ENCODE peak calls at places on chromosomes 13 and 19, in seven cellular contexts. Z is AG09309, E is HL-60, Q is pancreas, L is fibroblast of mammary gland, D is cardiac muscle cell, I is Panc1. R is an unnamed sample.
A peak's percentile ranks its signal among the peaks of the same experiment; 100 is the strongest.

GRCh38 chr19:21383980-21384582 is 12.9 kb upstream of the ZNF493 start:
- DNase-seq in Z (no peak), E (no peak), Q (no peak), L (no peak), D (no peak), I (no peak), R (no peak)

GRCh38 chr13:113958373-113958772 is 15.5 kb downstream of the C13orf46 start:
- DNase-seq in Z (no peak), E (no peak), Q (no peak), L (no peak), D (no peak), I (no peak), R (no peak)

GRCh38 chr13:76885203-76886004 is 801 bp downstream of the KCTD12 start:
- DNase-seq in Z (no peak), E (no peak), Q (peak; percentile 65), L (peak; percentile 69), D (peak; percentile 80), I (no peak), R (peak; percentile 81)

GRCh38 chr19:34075661-34076091 is 96.6 kb upstream of the LSM14A start:
- DNase-seq in Z (no peak), E (no peak), Q (no peak), L (no peak), D (peak; percentile 7), I (no peak), R (no peak)

GRCh38 chr19:53868091-53868891 is 608 bp downstream of the MYADM start:
- DNase-seq in Z (no peak), E (no peak), Q (peak; percentile 50), L (peak; percentile 44), D (peak; percentile 81), I (no peak), R (peak; percentile 70)

GRCh38 chr13:112689498-112690241 is at the start of gene ATP11A:
- DNase-seq in Z (peak; percentile 64), E (peak; percentile 77), Q (peak; percentile 94), L (peak; percentile 84), D (peak; percentile 96), I (no peak), R (peak; percentile 93)

GRCh38 chr19:4452230-4452990 is 5.2 kb downstream of the UBXN6 start:
- DNase-seq in Z (no peak), E (no peak), Q (no peak), L (no peak), D (no peak), I (no peak), R (no peak)

GRCh38 chr13:72507394-72508199 is 219.8 kb downstream of the MZT1 start:
- DNase-seq in Z (no peak), E (no peak), Q (no peak), L (no peak), D (peak; percentile 7), I (no peak), R (no peak)

GRCh38 chr13:59201836-59202235 is 961.9 kb downstream of the DIAPH3 start:
- DNase-seq in Z (no peak), E (no peak), Q (no peak), L (no peak), D (peak; percentile 45), I (no peak), R (no peak)

GRCh38 chr13:68234278-68234677 is 1004.1 kb upstream of the PCDH9 start:
- DNase-seq in Z (no peak), E (no peak), Q (no peak), L (peak; percentile 6), D (no peak), I (no peak), R (no peak)

GRCh38 chr19:16542894-16543498 is 759 bp upstream of the CHERP start:
- DNase-seq in Z (no peak), E (no peak), Q (no peak), L (peak; percentile 12), D (peak; percentile 3), I (no peak), R (no peak)

GRCh38 chr13:67880916-67881315 is 650.8 kb upstream of the PCDH9 start:
- DNase-seq in Z (no peak), E (no peak), Q (no peak), L (no peak), D (no peak), I (no peak), R (no peak)

GRCh38 chr13:51844862-51845573 is at the start of gene TMEM272:
- DNase-seq in Z (no peak), E (no peak), Q (peak; percentile 72), L (peak; percentile 34), D (peak; percentile 60), I (no peak), R (peak; percentile 29)

GRCh38 chr13:68588623-68589022 is 1358.5 kb upstream of the PCDH9 start:
- DNase-seq in Z (no peak), E (peak; percentile 27), Q (no peak), L (no peak), D (no peak), I (no peak), R (no peak)

GRCh38 chr13:60562081-60562764 is 165.2 kb downstream of the TDRD3 start:
- DNase-seq in Z (no peak), E (no peak), Q (no peak), L (peak; percentile 7), D (peak; percentile 38), I (no peak), R (no peak)

GRCh38 chr13:75359266-75359665 is 122.7 kb downstream of the TBC1D4 start:
- DNase-seq in Z (peak; percentile 73), E (no peak), Q (no peak), L (peak; percentile 92), D (peak; percentile 85), I (no peak), R (no peak)

GRCh38 chr13:43136940-43137574 is 113.7 kb downstream of the DNAJC15 start:
- DNase-seq in Z (no peak), E (no peak), Q (no peak), L (peak; percentile 33), D (no peak), I (no peak), R (no peak)

GRCh38 chr13:33326246-33326645 is 40.7 kb upstream of the STARD13 start:
- DNase-seq in Z (no peak), E (no peak), Q (no peak), L (no peak), D (no peak), I (no peak), R (no peak)

GRCh38 chr13:33322965-33323668 is 37.6 kb upstream of the STARD13 start:
- DNase-seq in Z (no peak), E (no peak), Q (no peak), L (no peak), D (no peak), I (no peak), R (no peak)

GRCh38 chr13:33322474-33322827 is 36.9 kb upstream of the STARD13 start:
- DNase-seq in Z (no peak), E (no peak), Q (no peak), L (peak; percentile 90), D (peak; percentile 82), I (no peak), R (no peak)

GRCh38 chr13:33321686-33322473 is 36.3 kb upstream of the STARD13 start:
- DNase-seq in Z (no peak), E (no peak), Q (no peak), L (peak; percentile 70), D (peak; percentile 58), I (no peak), R (no peak)

DNA sequence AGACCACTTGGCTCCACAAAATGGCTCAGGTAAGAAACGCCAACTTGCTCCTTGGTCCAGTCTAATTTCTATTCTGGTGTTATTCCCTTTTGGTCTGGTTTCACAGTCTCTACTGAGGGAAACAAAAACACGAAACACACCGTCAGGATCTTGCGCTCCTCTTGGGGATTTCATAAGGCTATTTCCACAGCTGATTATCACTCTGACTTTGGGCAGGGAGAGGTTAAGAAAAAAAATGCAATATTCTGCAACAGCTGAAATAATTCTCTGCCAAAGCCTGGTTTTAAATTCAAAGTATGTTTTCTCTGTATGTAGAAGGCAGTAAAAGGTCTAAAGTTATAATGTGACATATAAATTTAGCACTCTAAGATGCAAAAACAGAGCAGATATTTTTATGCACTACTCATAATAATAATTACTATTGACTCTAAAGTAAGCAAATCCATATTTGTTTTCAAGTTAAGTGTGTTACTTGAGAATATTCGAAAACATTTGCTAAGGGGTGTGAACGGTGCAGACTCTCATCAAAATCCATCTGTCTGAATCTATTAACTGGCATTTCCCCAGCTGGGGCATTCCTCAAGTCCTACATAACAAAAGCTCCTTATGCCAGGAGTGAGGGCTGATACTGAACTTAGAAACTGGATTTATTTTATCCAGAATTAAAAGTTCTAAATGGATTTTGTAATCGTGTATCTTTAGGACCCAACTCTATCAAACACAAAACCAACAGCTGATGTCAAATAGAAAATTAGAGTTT is 38.4 kb upstream of the STARD13 start:
- DNase-seq in Z (no peak), E (no peak), Q (no peak), L (peak; percentile 45), D (peak; percentile 46), I (no peak), R (no peak)
- H3K4me3 ChIP-seq in Z (no peak overlapping the region), E (no peak overlapping the region), Q (no peak overlapping the region), L (no peak overlapping the region), D (no peak overlapping the region), I (no peak overlapping the region), R (no peak overlapping the region)

DNA sequence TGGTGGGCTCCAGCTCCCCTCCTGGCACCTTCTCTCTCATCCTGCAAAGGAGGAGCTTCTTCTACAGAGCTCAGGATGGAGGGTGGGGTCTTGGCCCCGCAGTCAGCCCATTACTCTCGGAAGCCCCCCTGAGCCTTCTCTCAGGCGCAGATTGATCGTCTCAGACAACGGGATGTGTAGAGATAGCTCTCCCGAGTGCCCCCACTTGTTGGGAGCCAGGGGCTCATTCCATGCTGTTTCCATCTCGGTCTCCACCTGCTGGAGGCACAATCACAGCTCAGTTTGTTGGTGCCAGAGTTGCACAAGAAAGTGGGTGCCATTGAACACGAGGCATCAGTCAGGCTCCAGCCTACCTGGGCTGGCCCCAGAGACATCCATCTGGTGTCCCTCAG is 3.6 kb upstream of the ZNF135 start:
- DNase-seq in Z (no peak), E (no peak), Q (no peak), L (no peak), D (no peak), I (no peak), R (no peak)
- H3K4me3 ChIP-seq in Z (peak overlapping the region; percentile 33), E (no peak overlapping the region), Q (peak overlapping the region; percentile 27), L (no peak overlapping the region), D (no peak overlapping the region), I (no peak overlapping the region), R (peak overlapping the region; percentile 25)

GRCh38 chr13:21076265-21076653 is 14.9 kb upstream of the LATS2 start:
- DNase-seq in Z (no peak), E (no peak), Q (no peak), L (peak; percentile 13), D (no peak), I (no peak), R (no peak)

GRCh38 chr13:21075303-21076264 is 14.2 kb upstream of the LATS2 start:
- DNase-seq in Z (no peak), E (no peak), Q (no peak), L (peak; percentile 21), D (peak; percentile 49), I (no peak), R (no peak)

GRCh38 chr13:21071894-21072293 is 10.5 kb upstream of the LATS2 start:
- DNase-seq in Z (no peak), E (no peak), Q (no peak), L (no peak), D (peak; percentile 68), I (no peak), R (no peak)

GRCh38 chr13:21077360-21078353 is 16.3 kb upstream of the LATS2 start:
- DNase-seq in Z (no peak), E (no peak), Q (no peak), L (no peak), D (no peak), I (no peak), R (no peak)

GRCh38 chr13:21074601-21075302 is 13.4 kb upstream of the LATS2 start:
- DNase-seq in Z (no peak), E (no peak), Q (no peak), L (peak; percentile 46), D (peak; percentile 46), I (no peak), R (no peak)
- H3K4me3 ChIP-seq in Z (no peak overlapping the region), E (no peak overlapping the region), Q (peak overlapping the region; percentile 43), L (peak overlapping the region; percentile 53), D (no peak overlapping the region), I (peak overlapping the region; percentile 63), R (peak overlapping the region; percentile 55)

GRCh38 chr19:11435057-11435832 is at the start of the genes ODAD3 and PRKCSH:
- DNase-seq in Z (peak; percentile 98), E (peak; percentile 100), Q (peak; percentile 99), L (peak; percentile 99), D (peak; percentile 100), I (peak; percentile 97), R (peak; percentile 98)
- H3K4me3 ChIP-seq in Z (peak within 1 kb of the TSS; percentile 62), E (peak within 1 kb of the TSS; percentile 85), Q (peak within 1 kb of the TSS; percentile 49), L (peak within 1 kb of the TSS; percentile 96), D (peak within 1 kb of the TSS; percentile 52), I (peak within 1 kb of the TSS; percentile 89), R (peak within 1 kb of the TSS; percentile 63)